ENCODE peak calls at places on chromosomes 7 and 10, in nine cellular contexts. X is GM12892, J is uterus, M is H54, B is GM12891, C is IMR-90, I is transverse colon, L is lower leg skin, H is Peyer's patch. R is an unnamed sample.

GRCh38 chr7:149599636-149600206 is 102.1 kb upstream of the ZNF746 start:
- DNase-seq in X (no peak), J (no peak), M (no peak), B (peak), C (no peak), I (no peak), L (peak), H (no peak), R (no peak)

GRCh38 chr7:2633538-2634264 is 1.9 kb downstream of the TTYH3 start:
- DNase-seq in X (no peak), J (peak), M (peak), B (no peak), C (peak), I (no peak), L (no peak), H (no peak), R (peak)

GRCh38 chr7:64999165-65000004 is 7.1 kb downstream of the ERV3-1 start:
- DNase-seq in X (no peak), J (no peak), M (no peak), B (no peak), C (peak), I (no peak), L (no peak), H (no peak), R (peak)

GRCh38 chr10:36066102-36066501 is 424.0 kb upstream of the FZD8 start:
- DNase-seq in X (no peak), J (no peak), M (no peak), B (no peak), C (no peak), I (no peak), L (no peak), H (no peak), R (no peak)

GRCh38 chr7:16028103-16028502 is 341.6 kb upstream of the MEOX2 start:
- DNase-seq in X (no peak), J (no peak), M (peak), B (no peak), C (peak), I (no peak), L (no peak), H (no peak), R (no peak)

GRCh38 chr7:111987115-111987826 is 218.9 kb downstream of the DOCK4 start:
- DNase-seq in X (no peak), J (no peak), M (no peak), B (no peak), C (peak), I (no peak), L (no peak), H (no peak), R (no peak)

GRCh38 chr7:17580141-17580540 is 281.7 kb downstream of the AHR start:
- DNase-seq in X (no peak), J (no peak), M (no peak), B (no peak), C (peak), I (no peak), L (no peak), H (no peak), R (no peak)

GRCh38 chr7:132112111-132112510 is 464.2 kb downstream of the PLXNA4 start:
- DNase-seq in X (no peak), J (peak), M (no peak), B (no peak), C (no peak), I (no peak), L (peak), H (no peak), R (no peak)

GRCh38 chr10:96974348-96974747 is 142.2 kb downstream of the LCOR start:
- DNase-seq in X (no peak), J (no peak), M (no peak), B (no peak), C (peak), I (no peak), L (no peak), H (no peak), R (no peak)

GRCh38 chr7:94375167-94375566 is 19.5 kb upstream of the COL1A2 start:
- DNase-seq in X (no peak), J (peak), M (peak), B (no peak), C (peak), I (peak), L (peak), H (no peak), R (peak)

GRCh38 chr7:75937958-75938786 is 23.2 kb downstream of the POR start:
- DNase-seq in X (no peak), J (peak), M (peak), B (no peak), C (peak), I (peak), L (peak), H (no peak), R (peak)

GRCh38 chr10:21146446-21146789 is 249.3 kb upstream of the NEBL start:
- DNase-seq in X (no peak), J (no peak), M (no peak), B (no peak), C (no peak), I (no peak), L (no peak), H (no peak), R (no peak)

GRCh38 chr10:114821293-114821914 is at the start of gene FHIP2A:
- DNase-seq in X (peak), J (peak), M (peak), B (peak), C (peak), I (peak), L (peak), H (peak), R (peak)

GRCh38 chr10:28054211-28054888 is 55.5 kb upstream of the ODAD2 start:
- DNase-seq in X (no peak), J (no peak), M (peak), B (no peak), C (peak), I (no peak), L (no peak), H (no peak), R (no peak)

GRCh38 chr7:14596421-14596820 is 306.1 kb downstream of the DGKB start:
- DNase-seq in X (no peak), J (no peak), M (no peak), B (no peak), C (peak), I (no peak), L (no peak), H (no peak), R (no peak)

DNA sequence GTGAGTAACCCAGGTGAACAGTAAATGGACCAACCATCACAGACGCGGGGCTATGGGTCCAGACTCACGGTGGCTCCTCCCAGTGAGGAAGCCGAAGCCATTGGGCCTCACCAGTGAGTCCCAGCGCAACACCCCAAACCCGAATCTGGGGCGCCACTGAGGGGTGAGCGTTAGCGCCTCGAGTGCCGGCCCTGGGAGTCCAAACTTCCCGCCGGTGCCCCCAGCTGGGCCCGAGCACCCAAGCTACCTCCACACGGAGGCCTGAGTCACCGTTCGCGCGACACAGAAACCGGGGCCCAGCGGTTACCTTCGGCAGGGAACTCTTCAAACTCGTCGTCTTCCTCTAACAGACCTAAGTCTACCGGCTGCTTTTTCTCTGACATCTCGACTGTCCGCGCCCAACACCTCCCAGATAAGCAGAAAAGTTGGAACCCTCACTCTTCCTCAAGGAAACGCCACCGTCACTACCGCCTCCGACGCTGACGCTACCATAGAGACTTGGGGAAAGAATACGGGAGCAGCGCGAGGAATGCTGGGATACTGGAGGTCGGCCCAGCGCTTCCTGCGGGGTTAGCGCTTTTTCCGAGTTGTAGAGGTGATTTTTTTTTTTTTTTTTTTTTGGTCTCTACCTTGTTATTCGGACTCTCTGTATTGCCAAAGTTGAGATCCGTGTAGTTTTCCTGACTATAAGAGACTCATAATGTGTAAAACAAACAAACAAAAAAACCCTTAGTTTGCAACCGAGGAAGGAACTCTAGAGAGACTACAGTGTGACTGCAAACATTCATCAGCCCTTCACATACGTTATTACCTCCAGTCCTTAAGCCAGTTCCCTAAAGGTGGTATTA is at the start of gene SEM1:
- DNase-seq in X (peak), J (peak), M (peak), B (peak), C (peak), I (peak), L (peak), H (peak), R (peak)
- TF ChIP-seq POLR2A in X (peak), J (peak), M (peak), B (peak), C (peak), I (peak), L (no peak), H (no peak), R (peak)

GRCh38 chr7:47535033-47535703 is 46.7 kb downstream of the TNS3 start:
- DNase-seq in X (no peak), J (no peak), M (no peak), B (no peak), C (peak), I (no peak), L (no peak), H (no peak), R (no peak)
- TF ChIP-seq POLR2A in X (no peak), J (no peak), M (no peak), B (no peak), C (no peak), I (no peak), L (no peak), H (no peak), R (no peak)

GRCh38 chr10:76631054-76631453 is 1006.6 kb downstream of the KCNMA1 start:
- DNase-seq in X (no peak), J (no peak), M (no peak), B (no peak), C (no peak), I (no peak), L (no peak), H (no peak), R (no peak)
- TF ChIP-seq POLR2A in X (no peak), J (no peak), M (no peak), B (no peak), C (no peak), I (no peak), L (no peak), H (no peak), R (no peak)

GRCh38 chr10:44975487-44976331 is 2.9 kb downstream of the DEPP1 start:
- DNase-seq in X (no peak), J (peak), M (peak), B (no peak), C (peak), I (peak), L (no peak), H (no peak), R (no peak)
- TF ChIP-seq POLR2A in X (no peak), J (peak), M (peak), B (no peak), C (no peak), I (peak), L (no peak), H (no peak), R (no peak)

R was measured in adrenal gland.